ENCODE peak calls at places on chromosomes 2 and 18, in seven cellular contexts. N is hippocampal formation; A is WTC11; H is stimulated activated naive B cell treated with anti-CD40 and anti-IgM and Interleukin-4, amounts not matched to agents 10 μg/mL and 1 μg/mL and 100 μg/mL, for 72 hours; D is T-cell; R is GM04504; X is T1000. M is an unnamed sample.

GRCh38 chr2:210157546-210157945 is 13.7 kb downstream of the KANSL1L start:
- DNase-seq in N (no peak), A (no peak), H (no peak), D (no peak), R (no peak), X (no peak), M (no peak)

GRCh38 chr2:178980815-178981214 is 69.1 kb downstream of the CCDC141 start:
- DNase-seq in N (no peak), A (no peak), H (no peak), D (no peak), R (no peak), X (no peak), M (no peak)

GRCh38 chr2:15718944-15719323 is 127.3 kb downstream of the DDX1 start:
- DNase-seq in N (no peak), A (no peak), H (no peak), D (no peak), R (no peak), X (no peak), M (no peak)

GRCh38 chr2:240192661-240193060 is 52.2 kb upstream of the OTOS start:
- DNase-seq in N (no peak), A (no peak), H (no peak), D (no peak), R (no peak), X (no peak), M (no peak)

GRCh38 chr18:50232419-50232818 is 33.9 kb downstream of the CFAP53 start:
- DNase-seq in N (no peak), A (no peak), H (no peak), D (no peak), R (no peak), X (no peak), M (no peak)

GRCh38 chr2:218406949-218407703 is 7.5 kb downstream of the CTDSP1 start:
- DNase-seq in N (peak; percentile 52), A (no peak), H (peak; percentile 51), D (peak; percentile 56), R (peak; percentile 39), X (no peak), M (no peak)

GRCh38 chr18:63247506-63248394 is 71.8 kb downstream of the BCL2 start:
- DNase-seq in N (no peak), A (no peak), H (no peak), D (no peak), R (no peak), X (no peak), M (no peak)

GRCh38 chr2:217980036-217980435 is 22.8 kb downstream of the TNS1 start:
- DNase-seq in N (no peak), A (no peak), H (no peak), D (no peak), R (no peak), X (no peak), M (no peak)

GRCh38 chr2:237964578-237965404 is 2.0 kb upstream of the UBE2F start:
- DNase-seq in N (no peak), A (no peak), H (no peak), D (no peak), R (no peak), X (no peak), M (no peak)

GRCh38 chr2:219485201-219485580 is 13.5 kb upstream of the GMPPA start:
- DNase-seq in N (no peak), A (no peak), H (no peak), D (no peak), R (no peak), X (no peak), M (no peak)

GRCh38 chr2:134253804-134254203 is at the start of gene MGAT5:
- DNase-seq in N (no peak), A (no peak), H (no peak), D (no peak), R (no peak), X (no peak), M (no peak)

GRCh38 chr2:42045956-42046748 is 1.7 kb upstream of the PKDCC start:
- DNase-seq in N (no peak), A (no peak), H (no peak), D (no peak), R (no peak), X (no peak), M (peak; percentile 63)

GRCh38 chr2:46368416-46368815 is 71.2 kb downstream of the EPAS1 start:
- DNase-seq in N (no peak), A (no peak), H (no peak), D (no peak), R (no peak), X (no peak), M (no peak)

GRCh38 chr2:235070063-235070706 is 118.4 kb downstream of the SH3BP4 start:
- DNase-seq in N (no peak), A (peak; percentile 30), H (no peak), D (no peak), R (no peak), X (no peak), M (no peak)

GRCh38 chr2:147696426-147696825 is 148.4 kb upstream of the ACVR2A start:
- DNase-seq in N (no peak), A (no peak), H (no peak), D (no peak), R (no peak), X (no peak), M (no peak)

GRCh38 chr2:161041356-161041755 is 118.9 kb upstream of the TANK start:
- DNase-seq in N (no peak), A (no peak), H (no peak), D (no peak), R (no peak), X (no peak), M (no peak)

GRCh38 chr2:17242813-17243485 is 275.3 kb downstream of the RAD51AP2 start:
- DNase-seq in N (no peak), A (no peak), H (no peak), D (no peak), R (no peak), X (no peak), M (no peak)

GRCh38 chr18:59691046-59691395 is 6.2 kb downstream of the CCBE1 start:
- DNase-seq in N (no peak), A (no peak), H (no peak), D (no peak), R (no peak), X (no peak), M (no peak)

GRCh38 chr2:127094509-127095366 is 12.2 kb downstream of the BIN1 start:
- DNase-seq in N (peak; percentile 48), A (peak; percentile 35), H (no peak), D (no peak), R (no peak), X (no peak), M (no peak)

GRCh38 chr2:172997031-172997430 is 78.6 kb upstream of the MAP3K20 start:
- DNase-seq in N (no peak), A (no peak), H (no peak), D (no peak), R (no peak), X (no peak), M (no peak)

GRCh38 chr2:38095996-38096861 is 20.3 kb upstream of the CYP1B1 start:
- DNase-seq in N (no peak), A (no peak), H (peak; percentile 42), D (no peak), R (no peak), X (no peak), M (no peak)

GRCh38 chr2:74696758-74697327 is 42.8 kb downstream of the SEMA4F start:
- DNase-seq in N (no peak), A (no peak), H (no peak), D (no peak), R (no peak), X (no peak), M (no peak)

GRCh38 chr18:394997-395383 is 105.5 kb downstream of the COLEC12 start:
- DNase-seq in N (no peak), A (no peak), H (no peak), D (no peak), R (peak; percentile 95), X (no peak), M (no peak)

M was measured in ecto neural progenitor cell.